ENCODE peak calls at places on chromosomes 7 and 10, in ten cellular contexts. One of them, this sample, is unnamed.

GRCh38 chr10:104029528-104029875 is 56.2 kb downstream of the COL17A1 start:
- DNase-seq in astrocyte of the cerebellum: no peak
- DNase-seq in astrocyte: no peak
- DNase-seq in mucosa of descending colon: no peak
- DNase-seq in SJSA1: no peak
- DNase-seq in sigmoid colon: no peak
- DNase-seq in neuronal stem cell: no peak
- DNase-seq in PC-3: no peak
- DNase-seq in K562: no peak
- DNase-seq in endodermal cell: no peak
- DNase-seq in this sample: no peak

GRCh38 chr10:124416733-124417132 is 2.0 kb downstream of the OAT start:
- DNase-seq in astrocyte of the cerebellum: peak; percentile 34
- DNase-seq in mucosa of descending colon: no peak
- DNase-seq in K562: no peak
- DNase-seq in astrocyte: peak; percentile 47
- DNase-seq in endodermal cell: no peak
- DNase-seq in SJSA1: no peak
- DNase-seq in PC-3: peak; percentile 83
- DNase-seq in neuronal stem cell: no peak
- DNase-seq in sigmoid colon: no peak
- DNase-seq in this sample: no peak

GRCh38 chr10:61456095-61456789 is 3.1 kb upstream of the TMEM26 start:
- DNase-seq in endodermal cell: no peak
- DNase-seq in neuronal stem cell: no peak
- DNase-seq in astrocyte: peak; percentile 49
- DNase-seq in SJSA1: no peak
- DNase-seq in K562: no peak
- DNase-seq in PC-3: no peak
- DNase-seq in sigmoid colon: no peak
- DNase-seq in astrocyte of the cerebellum: no peak
- DNase-seq in mucosa of descending colon: no peak
- DNase-seq in this sample: no peak

GRCh38 chr10:131453772-131454634 is 142.5 kb upstream of the TCERG1L start:
- DNase-seq in SJSA1: no peak
- DNase-seq in neuronal stem cell: peak; percentile 86
- DNase-seq in mucosa of descending colon: peak; percentile 73
- DNase-seq in astrocyte of the cerebellum: no peak
- DNase-seq in endodermal cell: peak; percentile 98
- DNase-seq in K562: peak; percentile 68
- DNase-seq in sigmoid colon: no peak
- DNase-seq in PC-3: peak; percentile 36
- DNase-seq in astrocyte: no peak
- DNase-seq in this sample: no peak

GRCh38 chr7:127677433-127678230 is 25.6 kb downstream of the SND1 start:
- DNase-seq in mucosa of descending colon: no peak
- DNase-seq in neuronal stem cell: no peak
- DNase-seq in sigmoid colon: peak; percentile 68
- DNase-seq in K562: no peak
- DNase-seq in endodermal cell: no peak
- DNase-seq in astrocyte: no peak
- DNase-seq in SJSA1: no peak
- DNase-seq in astrocyte of the cerebellum: no peak
- DNase-seq in PC-3: no peak
- DNase-seq in this sample: no peak

GRCh38 chr7:114865564-114865963 is 56.3 kb upstream of the MDFIC start:
- DNase-seq in endodermal cell: peak; percentile 82
- DNase-seq in astrocyte of the cerebellum: peak; percentile 45
- DNase-seq in PC-3: peak; percentile 60
- DNase-seq in mucosa of descending colon: peak; percentile 66
- DNase-seq in sigmoid colon: no peak
- DNase-seq in astrocyte: peak; percentile 38
- DNase-seq in SJSA1: peak; percentile 46
- DNase-seq in neuronal stem cell: peak; percentile 9
- DNase-seq in K562: no peak
- DNase-seq in this sample: no peak

GRCh38 chr10:104617831-104618230 is 23.3 kb upstream of the SORCS3 start:
- DNase-seq in sigmoid colon: no peak
- DNase-seq in neuronal stem cell: no peak
- DNase-seq in astrocyte of the cerebellum: no peak
- DNase-seq in SJSA1: no peak
- DNase-seq in K562: no peak
- DNase-seq in endodermal cell: no peak
- DNase-seq in PC-3: no peak
- DNase-seq in astrocyte: no peak
- DNase-seq in mucosa of descending colon: no peak
- DNase-seq in this sample: no peak

GRCh38 chr10:68087338-68088029 is 12.4 kb upstream of the HERC4 start:
- DNase-seq in astrocyte: no peak
- DNase-seq in mucosa of descending colon: no peak
- DNase-seq in SJSA1: no peak
- DNase-seq in sigmoid colon: no peak
- DNase-seq in neuronal stem cell: no peak
- DNase-seq in endodermal cell: peak; percentile 63
- DNase-seq in K562: no peak
- DNase-seq in astrocyte of the cerebellum: no peak
- DNase-seq in PC-3: peak; percentile 94
- DNase-seq in this sample: no peak

GRCh38 chr7:39465055-39465929 is 100.9 kb upstream of the YAE1 start:
- DNase-seq in astrocyte of the cerebellum: peak; percentile 50
- DNase-seq in SJSA1: peak; percentile 55
- DNase-seq in PC-3: peak; percentile 65
- DNase-seq in astrocyte: peak; percentile 45
- DNase-seq in neuronal stem cell: peak; percentile 55
- DNase-seq in endodermal cell: peak; percentile 82
- DNase-seq in mucosa of descending colon: peak; percentile 66
- DNase-seq in sigmoid colon: no peak
- DNase-seq in K562: peak; percentile 56
- DNase-seq in this sample: peak; percentile 25

GRCh38 chr10:121270906-121271305 is 327.3 kb downstream of the FGFR2 start:
- DNase-seq in endodermal cell: no peak
- DNase-seq in astrocyte: no peak
- DNase-seq in SJSA1: no peak
- DNase-seq in astrocyte of the cerebellum: no peak
- DNase-seq in PC-3: no peak
- DNase-seq in K562: no peak
- DNase-seq in neuronal stem cell: no peak
- DNase-seq in sigmoid colon: no peak
- DNase-seq in mucosa of descending colon: no peak
- DNase-seq in this sample: no peak

GRCh38 chr7:90455163-90456030 is 14.0 kb upstream of the PTTG1IP2 start:
- DNase-seq in neuronal stem cell: peak; percentile 17
- DNase-seq in astrocyte: peak; percentile 41
- DNase-seq in PC-3: peak; percentile 67
- DNase-seq in astrocyte of the cerebellum: peak; percentile 27
- DNase-seq in mucosa of descending colon: peak; percentile 71
- DNase-seq in K562: peak; percentile 35
- DNase-seq in sigmoid colon: no peak
- DNase-seq in SJSA1: peak; percentile 40
- DNase-seq in endodermal cell: no peak
- DNase-seq in this sample: no peak
- H3K4me3 ChIP-seq in neuronal stem cell: no peak overlapping the region
- H3K4me3 ChIP-seq in astrocyte: peak overlapping the region; percentile 48
- H3K4me3 ChIP-seq in PC-3: peak overlapping the region; percentile 52
- H3K4me3 ChIP-seq in astrocyte of the cerebellum: no peak overlapping the region
- H3K4me3 ChIP-seq in mucosa of descending colon: no peak overlapping the region
- H3K4me3 ChIP-seq in K562: no peak overlapping the region
- H3K4me3 ChIP-seq in sigmoid colon: no peak overlapping the region
- H3K4me3 ChIP-seq in SJSA1: no peak overlapping the region
- H3K4me3 ChIP-seq in endodermal cell: no peak overlapping the region
- H3K4me3 ChIP-seq in this sample: peak overlapping the region; percentile 15

GRCh38 chr10:6142644-6143043 is 53.8 kb downstream of the RBM17 start:
- DNase-seq in endodermal cell: no peak
- DNase-seq in K562: no peak
- DNase-seq in PC-3: no peak
- DNase-seq in astrocyte of the cerebellum: no peak
- DNase-seq in mucosa of descending colon: no peak
- DNase-seq in sigmoid colon: no peak
- DNase-seq in neuronal stem cell: no peak
- DNase-seq in astrocyte: no peak
- DNase-seq in SJSA1: no peak
- DNase-seq in this sample: no peak

GRCh38 chr10:6143128-6143527 is 54.3 kb downstream of the RBM17 start:
- DNase-seq in endodermal cell: no peak
- DNase-seq in astrocyte of the cerebellum: no peak
- DNase-seq in SJSA1: no peak
- DNase-seq in astrocyte: no peak
- DNase-seq in PC-3: no peak
- DNase-seq in sigmoid colon: no peak
- DNase-seq in neuronal stem cell: no peak
- DNase-seq in K562: no peak
- DNase-seq in mucosa of descending colon: no peak
- DNase-seq in this sample: no peak

GRCh38 chr10:6140965-6141295 is 52.1 kb downstream of the RBM17 start:
- DNase-seq in astrocyte: no peak
- DNase-seq in SJSA1: no peak
- DNase-seq in mucosa of descending colon: no peak
- DNase-seq in endodermal cell: no peak
- DNase-seq in PC-3: no peak
- DNase-seq in K562: no peak
- DNase-seq in sigmoid colon: no peak
- DNase-seq in astrocyte of the cerebellum: no peak
- DNase-seq in neuronal stem cell: no peak
- DNase-seq in this sample: no peak

GRCh38 chr10:6140141-6140841 is 51.5 kb downstream of the RBM17 start:
- DNase-seq in astrocyte of the cerebellum: no peak
- DNase-seq in neuronal stem cell: no peak
- DNase-seq in astrocyte: no peak
- DNase-seq in endodermal cell: peak; percentile 78
- DNase-seq in K562: no peak
- DNase-seq in sigmoid colon: no peak
- DNase-seq in PC-3: no peak
- DNase-seq in SJSA1: no peak
- DNase-seq in mucosa of descending colon: peak; percentile 59
- DNase-seq in this sample: no peak

GRCh38 chr10:6141296-6142151 is 52.7 kb downstream of the RBM17 start:
- DNase-seq in endodermal cell: no peak
- DNase-seq in SJSA1: peak; percentile 82
- DNase-seq in astrocyte: peak; percentile 89
- DNase-seq in PC-3: peak; percentile 54
- DNase-seq in K562: peak; percentile 46
- DNase-seq in mucosa of descending colon: no peak
- DNase-seq in neuronal stem cell: no peak
- DNase-seq in astrocyte of the cerebellum: peak; percentile 56
- DNase-seq in sigmoid colon: no peak
- DNase-seq in this sample: peak; percentile 90
- H3K4me3 ChIP-seq in endodermal cell: no peak overlapping the region
- H3K4me3 ChIP-seq in SJSA1: peak overlapping the region; percentile 37
- H3K4me3 ChIP-seq in astrocyte: peak overlapping the region; percentile 49
- H3K4me3 ChIP-seq in PC-3: peak overlapping the region; percentile 78
- H3K4me3 ChIP-seq in K562: peak overlapping the region; percentile 2
- H3K4me3 ChIP-seq in mucosa of descending colon: no peak overlapping the region
- H3K4me3 ChIP-seq in neuronal stem cell: no peak overlapping the region
- H3K4me3 ChIP-seq in astrocyte of the cerebellum: peak overlapping the region; percentile 25
- H3K4me3 ChIP-seq in sigmoid colon: no peak overlapping the region
- H3K4me3 ChIP-seq in this sample: peak overlapping the region; percentile 40

GRCh38 chr10:102064503-102064867 is 664 bp upstream of the HPS6 start:
- DNase-seq in PC-3: no peak
- DNase-seq in astrocyte: no peak
- DNase-seq in neuronal stem cell: no peak
- DNase-seq in astrocyte of the cerebellum: no peak
- DNase-seq in mucosa of descending colon: no peak
- DNase-seq in SJSA1: no peak
- DNase-seq in endodermal cell: no peak
- DNase-seq in sigmoid colon: no peak
- DNase-seq in K562: no peak
- DNase-seq in this sample: no peak
- H3K4me3 ChIP-seq in PC-3: peak overlapping the region; percentile 84
- H3K4me3 ChIP-seq in astrocyte: peak overlapping the region; percentile 71
- H3K4me3 ChIP-seq in neuronal stem cell: no peak overlapping the region
- H3K4me3 ChIP-seq in astrocyte of the cerebellum: no peak overlapping the region
- H3K4me3 ChIP-seq in mucosa of descending colon: no peak overlapping the region
- H3K4me3 ChIP-seq in SJSA1: peak overlapping the region; percentile 83
- H3K4me3 ChIP-seq in endodermal cell: peak overlapping the region; percentile 84
- H3K4me3 ChIP-seq in sigmoid colon: no peak overlapping the region
- H3K4me3 ChIP-seq in K562: peak overlapping the region; percentile 92
- H3K4me3 ChIP-seq in this sample: peak overlapping the region; percentile 80

GRCh38 chr10:48607356-48608278 is 2.7 kb upstream of the ARHGAP22 start:
- DNase-seq in K562: no peak
- DNase-seq in neuronal stem cell: no peak
- DNase-seq in PC-3: peak; percentile 55
- DNase-seq in astrocyte of the cerebellum: no peak
- DNase-seq in sigmoid colon: peak; percentile 53
- DNase-seq in astrocyte: no peak
- DNase-seq in endodermal cell: peak; percentile 24
- DNase-seq in mucosa of descending colon: no peak
- DNase-seq in SJSA1: no peak
- DNase-seq in this sample: no peak

GRCh38 chr10:48605264-48605615 is 367 bp upstream of the ARHGAP22 start:
- DNase-seq in endodermal cell: no peak
- DNase-seq in sigmoid colon: no peak
- DNase-seq in SJSA1: no peak
- DNase-seq in K562: no peak
- DNase-seq in astrocyte of the cerebellum: no peak
- DNase-seq in neuronal stem cell: no peak
- DNase-seq in astrocyte: no peak
- DNase-seq in mucosa of descending colon: no peak
- DNase-seq in PC-3: peak; percentile 43
- DNase-seq in this sample: no peak

GRCh38 chr10:48604408-48605263 is at the start of gene ARHGAP22:
- DNase-seq in sigmoid colon: peak; percentile 70
- DNase-seq in SJSA1: no peak
- DNase-seq in endodermal cell: peak; percentile 81
- DNase-seq in PC-3: peak; percentile 63
- DNase-seq in mucosa of descending colon: peak; percentile 47
- DNase-seq in astrocyte of the cerebellum: no peak
- DNase-seq in K562: peak; percentile 88
- DNase-seq in neuronal stem cell: no peak
- DNase-seq in astrocyte: no peak
- DNase-seq in this sample: no peak

GRCh38 chr10:48606530-48607355 is 1.9 kb upstream of the ARHGAP22 start:
- DNase-seq in astrocyte: peak; percentile 95
- DNase-seq in PC-3: peak; percentile 99
- DNase-seq in astrocyte of the cerebellum: peak; percentile 53
- DNase-seq in K562: no peak
- DNase-seq in neuronal stem cell: no peak
- DNase-seq in endodermal cell: peak; percentile 34
- DNase-seq in sigmoid colon: peak; percentile 72
- DNase-seq in mucosa of descending colon: peak; percentile 27
- DNase-seq in SJSA1: peak; percentile 58
- DNase-seq in this sample: peak; percentile 93

DNA sequence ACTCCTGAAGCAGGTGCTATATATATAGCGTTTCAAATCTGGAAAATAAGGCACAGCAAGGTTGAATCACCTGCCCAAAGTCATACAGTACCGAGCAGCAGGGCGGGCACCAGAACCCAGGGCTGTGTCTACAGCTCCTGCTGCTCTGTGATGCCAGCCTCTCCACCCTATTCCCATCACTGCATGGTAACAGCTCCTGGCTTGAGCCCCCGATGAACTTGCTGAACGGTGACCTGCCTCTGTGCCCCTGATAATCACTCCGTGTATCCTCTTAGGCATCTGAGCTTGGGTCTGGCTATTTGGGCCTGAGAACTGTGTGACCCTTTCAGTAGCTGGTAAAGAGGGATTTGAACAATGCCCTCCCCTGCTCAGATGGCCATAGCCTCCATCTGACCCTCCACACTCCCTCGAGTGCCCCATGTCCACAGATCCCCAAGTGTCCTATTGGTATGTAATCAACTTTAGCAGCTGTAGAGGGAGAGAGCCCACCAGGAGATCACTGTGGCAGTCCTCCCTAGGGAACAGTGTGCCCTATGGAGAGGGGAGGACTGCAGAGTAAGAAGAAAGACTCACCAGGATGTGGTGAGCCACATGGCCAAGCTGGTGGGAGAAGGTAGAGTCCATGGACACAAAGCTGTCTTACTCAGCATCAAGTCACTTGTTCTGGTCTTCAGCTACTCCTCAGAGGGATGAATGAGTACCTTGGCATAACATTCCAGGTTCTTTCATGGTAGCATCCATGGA is 1.1 kb upstream of the ARHGAP22 start:
- DNase-seq in astrocyte: peak; percentile 50
- DNase-seq in astrocyte of the cerebellum: no peak
- DNase-seq in PC-3: peak; percentile 72
- DNase-seq in SJSA1: no peak
- DNase-seq in endodermal cell: peak; percentile 32
- DNase-seq in mucosa of descending colon: no peak
- DNase-seq in K562: no peak
- DNase-seq in sigmoid colon: peak; percentile 53
- DNase-seq in neuronal stem cell: no peak
- DNase-seq in this sample: no peak
- H3K4me3 ChIP-seq in astrocyte: peak overlapping the region; percentile 90
- H3K4me3 ChIP-seq in astrocyte of the cerebellum: no peak overlapping the region
- H3K4me3 ChIP-seq in PC-3: no peak overlapping the region
- H3K4me3 ChIP-seq in SJSA1: no peak overlapping the region
- H3K4me3 ChIP-seq in endodermal cell: no peak overlapping the region
- H3K4me3 ChIP-seq in mucosa of descending colon: no peak overlapping the region
- H3K4me3 ChIP-seq in K562: no peak overlapping the region
- H3K4me3 ChIP-seq in sigmoid colon: no peak overlapping the region
- H3K4me3 ChIP-seq in neuronal stem cell: no peak overlapping the region
- H3K4me3 ChIP-seq in this sample: peak overlapping the region; percentile 85